ENCODE peak calls at places on chromosomes 4 and X, in four cellular contexts. O, L, N and W are unnamed samples.

GRCh38 chrX:16239211-16239610 is 71.9 kb downstream of the MAGEB17 start:
- DNase-seq in N (peak; percentile 94), O (no peak), L (no peak), W (no peak)

GRCh38 chrX:119236599-119237525 is 777 bp downstream of the PGRMC1 start:
- DNase-seq in O (peak; percentile 21), N (peak; percentile 82), L (peak; percentile 48), W (peak; percentile 59)

GRCh38 chr4:159977907-159978617 is 875.2 kb downstream of the RAPGEF2 start:
- DNase-seq in N (no peak), L (no peak), O (no peak), W (no peak)

GRCh38 chr4:14130551-14130950 is 503.0 kb upstream of the BOD1L1 start:
- DNase-seq in L (no peak), N (peak; percentile 27), O (no peak), W (no peak)

GRCh38 chr4:72536443-72536842 is 32.6 kb downstream of the ADAMTS3 start:
- DNase-seq in N (no peak), O (no peak), L (no peak), W (no peak)

GRCh38 chrX:123184858-123185251 is 777 bp downstream of the GRIA3 start:
- DNase-seq in N (no peak), L (peak; percentile 51), O (peak; percentile 21), W (peak; percentile 38)

GRCh38 chr4:108311313-108311712 is 142.6 kb upstream of the LEF1 start:
- DNase-seq in O (no peak), N (no peak), L (no peak), W (no peak)

GRCh38 chr4:140769209-140769608 is 13.0 kb upstream of the TBC1D9 start:
- DNase-seq in L (no peak), O (no peak), N (no peak), W (no peak)

GRCh38 chrX:28876415-28876814 is 289.2 kb downstream of the IL1RAPL1 start:
- DNase-seq in L (no peak), O (no peak), N (no peak), W (no peak)

GRCh38 chr4:98284640-98285046 is 23.5 kb downstream of the RAP1GDS1 start:
- DNase-seq in L (no peak), O (no peak), N (peak; percentile 35), W (no peak)

GRCh38 chr4:76210502-76210901 is 3.1 kb downstream of the SCARB2 start:
- DNase-seq in N (no peak), O (no peak), L (no peak), W (no peak)

GRCh38 chr4:130722370-130722769 is 1626.4 kb downstream of the C4orf33 start:
- DNase-seq in O (no peak), L (no peak), N (no peak), W (no peak)

GRCh38 chr4:82394896-82395295 is 21.1 kb upstream of the HNRNPD start:
- DNase-seq in O (no peak), L (no peak), N (no peak), W (no peak)

GRCh38 chr4:184444953-184445309 is 29.4 kb downstream of the IRF2 start:
- DNase-seq in L (peak; percentile 76), N (no peak), O (peak; percentile 40), W (no peak)

GRCh38 chrX:109847257-109848187 is 114.5 kb upstream of the ACSL4 start:
- DNase-seq in N (peak; percentile 90), L (no peak), O (no peak), W (peak; percentile 94)

GRCh38 chr4:27129871-27130277 is 269.2 kb downstream of the STIM2 start:
- DNase-seq in N (peak; percentile 31), L (no peak), O (no peak), W (no peak)

GRCh38 chr4:112170451-112170993 is 25.3 kb downstream of the FAM241A start:
- DNase-seq in N (peak; percentile 73), O (no peak), L (no peak), W (peak; percentile 85)

GRCh38 chrX:2516612-2517011 is 15.8 kb upstream of the DHRSX start:
- DNase-seq in L (no peak), O (no peak), N (no peak), W (no peak)

GRCh38 chr4:100889898-100890297 is 372.1 kb upstream of the EMCN start:
- DNase-seq in O (no peak), L (no peak), N (no peak), W (no peak)

GRCh38 chrX:107374831-107375230 is 74.6 kb upstream of the FRMPD3 start:
- DNase-seq in L (no peak), O (no peak), N (no peak), W (no peak)

GRCh38 chrX:43218198-43218597 is 437.9 kb upstream of the MAOA start:
- DNase-seq in L (no peak), N (no peak), O (no peak), W (no peak)

GRCh38 chrX:45352588-45352987 is 151.9 kb upstream of the DIPK2B start:
- DNase-seq in L (no peak), O (no peak), N (no peak), W (no peak)

GRCh38 chr4:93814141-93814540 is 14.4 kb upstream of the ATOH1 start:
- DNase-seq in N (no peak), O (no peak), L (no peak), W (no peak)

GRCh38 chr4:26885912-26886274 is 25.3 kb downstream of the STIM2 start:
- DNase-seq in L (no peak), N (no peak), O (no peak), W (no peak)

GRCh38 chr4:190121759-190122158 is 51.8 kb upstream of the DUX4 start:
- DNase-seq in O (no peak), L (no peak), N (no peak), W (no peak)

GRCh38 chrX:132732236-132732635 is 226.2 kb downstream of the HS6ST2 start:
- DNase-seq in L (no peak), N (no peak), O (no peak), W (no peak)

GRCh38 chrX:18410038-18410437 is 15.4 kb upstream of the CDKL5 start:
- DNase-seq in N (peak; percentile 41), O (no peak), L (no peak), W (peak; percentile 58)

GRCh38 chrX:76248901-76249300 is 76.0 kb downstream of the PBDC1 start:
- DNase-seq in N (no peak), O (no peak), L (no peak), W (no peak)

GRCh38 chr4:35734381-35735098 is 509.8 kb downstream of the ARAP2 start:
- DNase-seq in L (no peak), N (no peak), O (no peak), W (no peak)

GRCh38 chrX:71671043-71671829 is 3.9 kb downstream of the LOC101059915 start:
- DNase-seq in N (no peak), O (no peak), L (no peak), W (peak; percentile 52)

GRCh38 chrX:149881081-149881711 is at the start of gene MAGEA8:
- DNase-seq in O (no peak), N (no peak), L (no peak), W (no peak)

GRCh38 chr4:182531555-182532162 is 288.5 kb downstream of the TENM3 start:
- DNase-seq in N (peak; percentile 56), L (no peak), O (no peak), W (no peak)

GRCh38 chr4:8435656-8436121 is 4.8 kb downstream of the ACOX3 start:
- DNase-seq in L (no peak), O (no peak), N (no peak), W (peak; percentile 67)

GRCh38 chr4:71130827-71131603 is 137.6 kb downstream of the DCK start:
- DNase-seq in N (peak; percentile 80), O (no peak), L (no peak), W (peak; percentile 60)

GRCh38 chr4:7344650-7345049 is 90.1 kb downstream of the PSAPL1 start:
- DNase-seq in N (peak; percentile 36), O (no peak), L (no peak), W (no peak)

GRCh38 chr4:7350396-7350795 is 84.3 kb downstream of the PSAPL1 start:
- DNase-seq in L (no peak), N (no peak), O (no peak), W (no peak)

GRCh38 chr4:7348946-7349900 is 85.5 kb downstream of the PSAPL1 start:
- DNase-seq in N (no peak), O (no peak), L (no peak), W (no peak)

GRCh38 chr4:7351014-7351413 is 83.7 kb downstream of the PSAPL1 start:
- DNase-seq in N (no peak), L (no peak), O (no peak), W (no peak)

GRCh38 chr4:7347981-7348380 is 86.7 kb downstream of the PSAPL1 start:
- DNase-seq in L (no peak), O (no peak), N (peak; percentile 71), W (no peak)
- H3K27ac ChIP-seq in L (no peak overlapping the region), O (no peak overlapping the region), N (no peak overlapping the region), W (no peak overlapping the region)

DNA sequence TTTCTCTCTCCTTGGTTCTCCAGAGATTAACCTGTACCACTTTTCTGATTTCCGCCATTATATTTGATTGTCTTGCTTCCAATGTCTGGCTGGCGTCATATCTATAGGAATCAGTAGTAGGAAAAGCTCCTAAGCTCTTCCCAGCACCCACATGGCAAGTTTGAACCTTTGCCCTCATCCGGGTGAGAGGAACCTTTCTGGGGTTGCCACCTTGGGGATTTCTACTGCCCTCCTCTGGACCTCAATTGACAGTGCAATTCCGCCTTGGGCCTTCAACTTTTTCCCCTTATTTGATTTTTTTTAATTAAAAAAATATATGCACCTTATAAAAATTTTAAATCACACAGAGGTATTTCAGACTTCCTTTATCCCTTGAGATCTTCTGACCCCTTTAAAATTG is 2.0 kb upstream of the CXorf66 start:
- DNase-seq in N (no peak), O (no peak), L (no peak), W (no peak)
- TF ChIP-seq CTCF in N (peak; percentile 24), O (no peak), L (peak; percentile 52), W (peak; percentile 34)

GRCh38 chr4:134324179-134324578 is 122.6 kb upstream of the PABPC4L start:
- DNase-seq in L (no peak), O (no peak), N (no peak), W (no peak)
- H3K4me3 ChIP-seq in L (no peak overlapping the region), O (no peak overlapping the region), N (no peak overlapping the region), W (no peak overlapping the region)

GRCh38 chr4:185782523-185782922 is 29.5 kb downstream of the SORBS2 start:
- DNase-seq in O (no peak), N (peak; percentile 68), L (no peak), W (peak; percentile 45)

GRCh38 chr4:185778307-185778706 is 33.7 kb downstream of the SORBS2 start:
- DNase-seq in N (no peak), O (no peak), L (no peak), W (peak; percentile 23)

GRCh38 chr4:185781555-185782215 is 30.3 kb downstream of the SORBS2 start:
- DNase-seq in L (no peak), O (no peak), N (no peak), W (no peak)

GRCh38 chr4:185780472-185780871 is 31.5 kb downstream of the SORBS2 start:
- DNase-seq in N (no peak), O (no peak), L (no peak), W (no peak)

GRCh38 chr4:185779520-185779919 is 32.5 kb downstream of the SORBS2 start:
- DNase-seq in L (no peak), O (no peak), N (peak; percentile 59), W (no peak)
- H3K27ac ChIP-seq in L (no peak overlapping the region), O (no peak overlapping the region), N (no peak overlapping the region), W (peak overlapping the region; percentile 71)

DNA sequence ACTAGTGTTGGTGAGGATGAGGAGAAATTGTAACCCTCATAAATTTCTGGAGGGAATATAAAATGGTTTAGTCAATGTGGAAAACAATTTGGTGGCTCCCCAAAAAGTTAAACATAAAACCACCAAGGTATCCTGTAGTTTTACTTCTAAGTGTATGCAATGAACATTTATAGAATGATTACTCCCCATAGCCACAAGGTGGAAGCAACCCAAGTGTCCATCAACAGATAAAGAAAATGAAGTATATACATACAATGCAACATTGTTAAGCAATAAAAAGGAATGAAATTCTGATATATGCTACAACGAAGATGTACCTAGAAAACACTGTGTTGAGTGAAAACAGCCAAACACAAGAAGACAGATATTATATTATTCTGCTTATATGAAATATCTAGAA is 569.1 kb upstream of the GRID2 start:
- DNase-seq in N (no peak), L (no peak), O (no peak), W (no peak)
- TF ChIP-seq CTCF in N (no peak), L (no peak), O (no peak), W (peak; percentile 35)